ENCODE peak calls at places on chromosome 20, in nine cellular contexts. M, K, P, J, G, V, U, H and S are unnamed samples.

GRCh38 chr20:42775037-42775436 is 414.7 kb downstream of the PTPRT start:
- DNase-seq in M (no peak), K (no peak), P (no peak), J (no peak), G (no peak), V (no peak), U (no peak), H (no peak), S (no peak)

GRCh38 chr20:10005885-10006284 is 28.9 kb upstream of the ANKEF1 start:
- DNase-seq in M (no peak), K (no peak), P (no peak), J (no peak), G (no peak), V (no peak), U (no peak), H (no peak), S (no peak)

GRCh38 chr20:49479785-49480184 is 2.7 kb downstream of the KCNB1 start:
- DNase-seq in M (no peak), K (no peak), P (no peak), J (peak; percentile 76), G (no peak), V (no peak), U (peak; percentile 58), H (no peak), S (no peak)

GRCh38 chr20:14207591-14207990 is 129.8 kb downstream of the FLRT3 start:
- DNase-seq in M (no peak), K (no peak), P (no peak), J (no peak), G (no peak), V (no peak), U (no peak), H (no peak), S (no peak)

GRCh38 chr20:8449120-8449519 is 317.1 kb downstream of the PLCB1 start:
- DNase-seq in M (no peak), K (no peak), P (no peak), J (no peak), G (no peak), V (no peak), U (no peak), H (no peak), S (no peak)

GRCh38 chr20:6590891-6591679 is 176.4 kb upstream of the BMP2 start:
- DNase-seq in M (no peak), K (no peak), P (no peak), J (no peak), G (no peak), V (no peak), U (no peak), H (no peak), S (no peak)

GRCh38 chr20:2873747-2874041 is 413 bp downstream of the PTPRA start:
- DNase-seq in M (peak; percentile 51), K (peak; percentile 83), P (peak; percentile 39), J (peak; percentile 55), G (peak; percentile 67), V (no peak), U (peak; percentile 91), H (peak; percentile 68), S (peak; percentile 65)

GRCh38 chr20:1933465-1933870 is 38.3 kb downstream of the SIRPA start:
- DNase-seq in M (no peak), K (no peak), P (no peak), J (no peak), G (no peak), V (peak; percentile 87), U (no peak), H (peak; percentile 70), S (no peak)

GRCh38 chr20:49340161-49340966 is 62.5 kb upstream of the ZNFX1 start:
- DNase-seq in M (no peak), K (no peak), P (no peak), J (no peak), G (no peak), V (no peak), U (no peak), H (peak; percentile 59), S (no peak)

GRCh38 chr20:63141531-63141930 is 74.4 kb downstream of the YTHDF1 start:
- DNase-seq in M (no peak), K (no peak), P (no peak), J (no peak), G (no peak), V (no peak), U (no peak), H (peak; percentile 31), S (no peak)

GRCh38 chr20:59723607-59724456 is 119.5 kb downstream of the PHACTR3 start:
- DNase-seq in M (no peak), K (no peak), P (no peak), J (no peak), G (no peak), V (no peak), U (no peak), H (no peak), S (no peak)
- H3K9me3 ChIP-seq in M (no peaks in the 10 kb centered on the region), K (peaks cover 86% of the 10 kb centered on the region), P (no peaks in the 10 kb centered on the region), J (no peaks in the 10 kb centered on the region), G (no peaks in the 10 kb centered on the region), V (no peaks in the 10 kb centered on the region), U (no peaks in the 10 kb centered on the region), H (no peaks in the 10 kb centered on the region), S (no peaks in the 10 kb centered on the region)

GRCh38 chr20:56273491-56273890 is 25.0 kb downstream of the MC3R start:
- DNase-seq in M (no peak), K (no peak), P (no peak), J (no peak), G (no peak), V (no peak), U (no peak), H (no peak), S (no peak)
- H3K9me3 ChIP-seq in M (no peaks in the 10 kb centered on the region), K (peaks cover 73% of the 10 kb centered on the region), P (no peaks in the 10 kb centered on the region), J (peaks cover 5% of the 10 kb centered on the region), G (peaks cover 89% of the 10 kb centered on the region), V (no peaks in the 10 kb centered on the region), U (no peaks in the 10 kb centered on the region), H (no peaks in the 10 kb centered on the region), S (no peaks in the 10 kb centered on the region)

GRCh38 chr20:24979036-24979960 is 13.3 kb downstream of the APMAP start:
- DNase-seq in M (no peak), K (peak; percentile 22), P (no peak), J (no peak), G (peak; percentile 10), V (peak; percentile 42), U (no peak), H (no peak), S (no peak)
- H3K9me3 ChIP-seq in M (no peaks in the 10 kb centered on the region), K (peaks cover 9% of the 10 kb centered on the region), P (no peaks in the 10 kb centered on the region), J (peaks cover 7% of the 10 kb centered on the region), G (peaks cover 21% of the 10 kb centered on the region), V (no peaks in the 10 kb centered on the region), U (peaks cover 12% of the 10 kb centered on the region), H (no peaks in the 10 kb centered on the region), S (peaks cover 2% of the 10 kb centered on the region)

GRCh38 chr20:47102629-47103028 is 208.0 kb downstream of the EYA2 start:
- DNase-seq in M (no peak), K (no peak), P (no peak), J (no peak), G (no peak), V (peak; percentile 56), U (no peak), H (no peak), S (no peak)

GRCh38 chr20:47095690-47096089 is 201.0 kb downstream of the EYA2 start:
- DNase-seq in M (no peak), K (no peak), P (no peak), J (no peak), G (no peak), V (no peak), U (no peak), H (no peak), S (no peak)

GRCh38 chr20:47097691-47098622 is 203.3 kb downstream of the EYA2 start:
- DNase-seq in M (no peak), K (no peak), P (no peak), J (no peak), G (no peak), V (no peak), U (no peak), H (no peak), S (no peak)

GRCh38 chr20:47099749-47100515 is 205.3 kb downstream of the EYA2 start:
- DNase-seq in M (no peak), K (no peak), P (no peak), J (no peak), G (no peak), V (no peak), U (no peak), H (no peak), S (no peak)

GRCh38 chr20:47099093-47099492 is 204.4 kb downstream of the EYA2 start:
- DNase-seq in M (no peak), K (no peak), P (no peak), J (no peak), G (no peak), V (no peak), U (no peak), H (no peak), S (no peak)
- H3K9me3 ChIP-seq in M (no peaks in the 10 kb centered on the region), K (peaks cover 2% of the 10 kb centered on the region), P (no peaks in the 10 kb centered on the region), J (peaks cover 4% of the 10 kb centered on the region), G (no peaks in the 10 kb centered on the region), V (no peaks in the 10 kb centered on the region), U (peaks cover 3% of the 10 kb centered on the region), H (peaks cover 2% of the 10 kb centered on the region), S (no peaks in the 10 kb centered on the region)

GRCh38 chr20:56018194-56018593 is 12.9 kb upstream of the CBLN4 start:
- DNase-seq in M (no peak), K (no peak), P (no peak), J (no peak), G (no peak), V (no peak), U (no peak), H (no peak), S (no peak)

GRCh38 chr20:56014998-56015397 is 9.7 kb upstream of the CBLN4 start:
- DNase-seq in M (no peak), K (no peak), P (no peak), J (no peak), G (no peak), V (no peak), U (no peak), H (no peak), S (no peak)

GRCh38 chr20:56018750-56019149 is 13.4 kb upstream of the CBLN4 start:
- DNase-seq in M (no peak), K (no peak), P (no peak), J (no peak), G (no peak), V (no peak), U (no peak), H (no peak), S (no peak)

DNA sequence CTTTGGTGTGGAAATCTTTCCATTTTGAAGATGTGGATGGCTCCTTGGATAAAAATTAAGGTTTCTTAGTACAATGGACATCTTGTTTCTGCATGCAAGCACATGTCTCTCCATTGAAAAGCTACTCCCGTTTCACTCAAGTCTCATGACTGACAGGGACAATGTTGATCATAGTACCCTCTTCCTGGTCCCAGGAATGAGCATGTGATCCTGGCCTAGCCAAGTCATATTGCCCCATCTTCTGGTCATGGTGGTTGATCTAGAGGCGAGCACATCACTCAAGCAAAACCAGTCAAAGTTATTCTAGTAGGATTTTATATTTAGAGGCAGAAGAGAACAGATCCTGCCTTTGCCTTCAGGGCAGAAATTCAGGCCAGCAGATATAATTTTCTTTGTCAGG is 12.2 kb upstream of the CBLN4 start:
- DNase-seq in M (no peak), K (no peak), P (no peak), J (no peak), G (no peak), V (no peak), U (no peak), H (no peak), S (no peak)
- H3K9me3 ChIP-seq in M (no peaks in the 10 kb centered on the region), K (peaks cover 64% of the 10 kb centered on the region), P (peaks cover 2% of the 10 kb centered on the region), J (peaks cover 99% of the 10 kb centered on the region), G (peaks cover 92% of the 10 kb centered on the region), V (no peaks in the 10 kb centered on the region), U (peaks cover 7% of the 10 kb centered on the region), H (no peaks in the 10 kb centered on the region), S (no peaks in the 10 kb centered on the region)